ENCODE peak calls at places on chromosomes 12 and 14, in seven cellular contexts. One of them, this sample, is unnamed.

GRCh38 chr14:23434488-23435219 is 806 bp downstream of the MYH7 start:
- DNase-seq in epithelial cell of esophagus: no peak
- DNase-seq in mesenchymal stem cell: no peak
- DNase-seq in stimulated activated CD8-positive, alpha-beta memory T cell treated with anti-CD3 and anti-CD28 coated beads, Interleukin-4, amount 100 ng/mL, for 1 hour: no peak
- DNase-seq in psoas muscle: no peak
- DNase-seq in left ventricle myocardium inferior: no peak
- DNase-seq in astrocyte of the cerebellum: no peak
- DNase-seq in this sample: no peak

GRCh38 chr12:29041621-29042020 is 107.5 kb upstream of the FAR2 start:
- DNase-seq in epithelial cell of esophagus: peak
- DNase-seq in mesenchymal stem cell: peak
- DNase-seq in stimulated activated CD8-positive, alpha-beta memory T cell treated with anti-CD3 and anti-CD28 coated beads, Interleukin-4, amount 100 ng/mL, for 1 hour: no peak
- DNase-seq in psoas muscle: no peak
- DNase-seq in left ventricle myocardium inferior: no peak
- DNase-seq in astrocyte of the cerebellum: peak
- DNase-seq in this sample: no peak

GRCh38 chr12:114809132-114809531 is 125.2 kb upstream of the TBX3 start:
- DNase-seq in epithelial cell of esophagus: no peak
- DNase-seq in mesenchymal stem cell: no peak
- DNase-seq in stimulated activated CD8-positive, alpha-beta memory T cell treated with anti-CD3 and anti-CD28 coated beads, Interleukin-4, amount 100 ng/mL, for 1 hour: no peak
- DNase-seq in psoas muscle: no peak
- DNase-seq in left ventricle myocardium inferior: no peak
- DNase-seq in astrocyte of the cerebellum: no peak
- DNase-seq in this sample: no peak

GRCh38 chr12:63941879-63942278 is 97.4 kb downstream of the SRGAP1 start:
- DNase-seq in epithelial cell of esophagus: no peak
- DNase-seq in mesenchymal stem cell: no peak
- DNase-seq in stimulated activated CD8-positive, alpha-beta memory T cell treated with anti-CD3 and anti-CD28 coated beads, Interleukin-4, amount 100 ng/mL, for 1 hour: no peak
- DNase-seq in psoas muscle: no peak
- DNase-seq in left ventricle myocardium inferior: no peak
- DNase-seq in astrocyte of the cerebellum: no peak
- DNase-seq in this sample: no peak

GRCh38 chr12:22282283-22282682 is 52.2 kb downstream of the ST8SIA1 start:
- DNase-seq in epithelial cell of esophagus: peak
- DNase-seq in mesenchymal stem cell: peak
- DNase-seq in stimulated activated CD8-positive, alpha-beta memory T cell treated with anti-CD3 and anti-CD28 coated beads, Interleukin-4, amount 100 ng/mL, for 1 hour: no peak
- DNase-seq in psoas muscle: no peak
- DNase-seq in left ventricle myocardium inferior: no peak
- DNase-seq in astrocyte of the cerebellum: peak
- DNase-seq in this sample: no peak

GRCh38 chr12:46233418-46233817 is 35.4 kb downstream of the SLC38A1 start:
- DNase-seq in epithelial cell of esophagus: no peak
- DNase-seq in mesenchymal stem cell: no peak
- DNase-seq in stimulated activated CD8-positive, alpha-beta memory T cell treated with anti-CD3 and anti-CD28 coated beads, Interleukin-4, amount 100 ng/mL, for 1 hour: no peak
- DNase-seq in psoas muscle: no peak
- DNase-seq in left ventricle myocardium inferior: no peak
- DNase-seq in astrocyte of the cerebellum: no peak
- DNase-seq in this sample: no peak

GRCh38 chr12:107415834-107416233 is 269.8 kb upstream of the PWP1 start:
- DNase-seq in epithelial cell of esophagus: peak
- DNase-seq in mesenchymal stem cell: no peak
- DNase-seq in stimulated activated CD8-positive, alpha-beta memory T cell treated with anti-CD3 and anti-CD28 coated beads, Interleukin-4, amount 100 ng/mL, for 1 hour: no peak
- DNase-seq in psoas muscle: no peak
- DNase-seq in left ventricle myocardium inferior: no peak
- DNase-seq in astrocyte of the cerebellum: peak
- DNase-seq in this sample: no peak

GRCh38 chr14:38238881-38239280 is 17.0 kb downstream of the CLEC14A start:
- DNase-seq in epithelial cell of esophagus: no peak
- DNase-seq in mesenchymal stem cell: peak
- DNase-seq in stimulated activated CD8-positive, alpha-beta memory T cell treated with anti-CD3 and anti-CD28 coated beads, Interleukin-4, amount 100 ng/mL, for 1 hour: no peak
- DNase-seq in psoas muscle: no peak
- DNase-seq in left ventricle myocardium inferior: no peak
- DNase-seq in astrocyte of the cerebellum: no peak
- DNase-seq in this sample: no peak

GRCh38 chr14:96146131-96146771 is 58.4 kb upstream of the BDKRB2 start:
- DNase-seq in epithelial cell of esophagus: peak
- DNase-seq in mesenchymal stem cell: peak
- DNase-seq in stimulated activated CD8-positive, alpha-beta memory T cell treated with anti-CD3 and anti-CD28 coated beads, Interleukin-4, amount 100 ng/mL, for 1 hour: no peak
- DNase-seq in psoas muscle: no peak
- DNase-seq in left ventricle myocardium inferior: no peak
- DNase-seq in astrocyte of the cerebellum: peak
- DNase-seq in this sample: no peak

GRCh38 chr12:32198555-32198954 is 91.9 kb downstream of the BICD1 start:
- DNase-seq in epithelial cell of esophagus: peak
- DNase-seq in mesenchymal stem cell: peak
- DNase-seq in stimulated activated CD8-positive, alpha-beta memory T cell treated with anti-CD3 and anti-CD28 coated beads, Interleukin-4, amount 100 ng/mL, for 1 hour: no peak
- DNase-seq in psoas muscle: no peak
- DNase-seq in left ventricle myocardium inferior: no peak
- DNase-seq in astrocyte of the cerebellum: no peak
- DNase-seq in this sample: no peak

GRCh38 chr14:101739446-101740141 is 21.9 kb upstream of the PPP2R5C start:
- DNase-seq in epithelial cell of esophagus: peak
- DNase-seq in mesenchymal stem cell: no peak
- DNase-seq in stimulated activated CD8-positive, alpha-beta memory T cell treated with anti-CD3 and anti-CD28 coated beads, Interleukin-4, amount 100 ng/mL, for 1 hour: no peak
- DNase-seq in psoas muscle: no peak
- DNase-seq in left ventricle myocardium inferior: no peak
- DNase-seq in astrocyte of the cerebellum: no peak
- DNase-seq in this sample: no peak

GRCh38 chr14:68789798-68790655 is 2.8 kb downstream of the ZFP36L1 start:
- DNase-seq in epithelial cell of esophagus: no peak
- DNase-seq in mesenchymal stem cell: peak
- DNase-seq in stimulated activated CD8-positive, alpha-beta memory T cell treated with anti-CD3 and anti-CD28 coated beads, Interleukin-4, amount 100 ng/mL, for 1 hour: no peak
- DNase-seq in psoas muscle: no peak
- DNase-seq in left ventricle myocardium inferior: no peak
- DNase-seq in astrocyte of the cerebellum: no peak
- DNase-seq in this sample: peak

GRCh38 chr12:25497021-25497420 is 56.1 kb downstream of the LMNTD1 start:
- DNase-seq in epithelial cell of esophagus: peak
- DNase-seq in mesenchymal stem cell: no peak
- DNase-seq in stimulated activated CD8-positive, alpha-beta memory T cell treated with anti-CD3 and anti-CD28 coated beads, Interleukin-4, amount 100 ng/mL, for 1 hour: no peak
- DNase-seq in psoas muscle: no peak
- DNase-seq in left ventricle myocardium inferior: no peak
- DNase-seq in astrocyte of the cerebellum: no peak
- DNase-seq in this sample: no peak

GRCh38 chr12:45419317-45419716 is 203.4 kb downstream of the ANO6 start:
- DNase-seq in epithelial cell of esophagus: no peak
- DNase-seq in mesenchymal stem cell: no peak
- DNase-seq in stimulated activated CD8-positive, alpha-beta memory T cell treated with anti-CD3 and anti-CD28 coated beads, Interleukin-4, amount 100 ng/mL, for 1 hour: no peak
- DNase-seq in psoas muscle: no peak
- DNase-seq in left ventricle myocardium inferior: no peak
- DNase-seq in astrocyte of the cerebellum: no peak
- DNase-seq in this sample: no peak

GRCh38 chr12:3315201-3315661 is 175.8 kb upstream of the PRMT8 start:
- DNase-seq in epithelial cell of esophagus: peak
- DNase-seq in mesenchymal stem cell: no peak
- DNase-seq in stimulated activated CD8-positive, alpha-beta memory T cell treated with anti-CD3 and anti-CD28 coated beads, Interleukin-4, amount 100 ng/mL, for 1 hour: no peak
- DNase-seq in psoas muscle: peak
- DNase-seq in left ventricle myocardium inferior: peak
- DNase-seq in astrocyte of the cerebellum: no peak
- DNase-seq in this sample: no peak

GRCh38 chr12:96239711-96240234 is 45.6 kb downstream of the ELK3 start:
- DNase-seq in epithelial cell of esophagus: no peak
- DNase-seq in mesenchymal stem cell: peak
- DNase-seq in stimulated activated CD8-positive, alpha-beta memory T cell treated with anti-CD3 and anti-CD28 coated beads, Interleukin-4, amount 100 ng/mL, for 1 hour: no peak
- DNase-seq in psoas muscle: no peak
- DNase-seq in left ventricle myocardium inferior: peak
- DNase-seq in astrocyte of the cerebellum: no peak
- DNase-seq in this sample: no peak

GRCh38 chr14:23941230-23941629 is 12.3 kb upstream of the DHRS4 start:
- DNase-seq in epithelial cell of esophagus: no peak
- DNase-seq in mesenchymal stem cell: no peak
- DNase-seq in stimulated activated CD8-positive, alpha-beta memory T cell treated with anti-CD3 and anti-CD28 coated beads, Interleukin-4, amount 100 ng/mL, for 1 hour: no peak
- DNase-seq in psoas muscle: no peak
- DNase-seq in left ventricle myocardium inferior: no peak
- DNase-seq in astrocyte of the cerebellum: no peak
- DNase-seq in this sample: no peak

GRCh38 chr12:24378548-24379011 is 429.1 kb upstream of the SOX5 start:
- DNase-seq in epithelial cell of esophagus: no peak
- DNase-seq in mesenchymal stem cell: peak
- DNase-seq in stimulated activated CD8-positive, alpha-beta memory T cell treated with anti-CD3 and anti-CD28 coated beads, Interleukin-4, amount 100 ng/mL, for 1 hour: no peak
- DNase-seq in psoas muscle: no peak
- DNase-seq in left ventricle myocardium inferior: no peak
- DNase-seq in astrocyte of the cerebellum: peak
- DNase-seq in this sample: no peak

GRCh38 chr14:79961197-79961596 is 250.1 kb downstream of the DIO2 start:
- DNase-seq in epithelial cell of esophagus: no peak
- DNase-seq in mesenchymal stem cell: no peak
- DNase-seq in stimulated activated CD8-positive, alpha-beta memory T cell treated with anti-CD3 and anti-CD28 coated beads, Interleukin-4, amount 100 ng/mL, for 1 hour: no peak
- DNase-seq in psoas muscle: no peak
- DNase-seq in left ventricle myocardium inferior: no peak
- DNase-seq in astrocyte of the cerebellum: no peak
- DNase-seq in this sample: no peak

GRCh38 chr14:49617846-49618519 is 2.4 kb downstream of the RPL36AL start:
- DNase-seq in epithelial cell of esophagus: no peak
- DNase-seq in mesenchymal stem cell: no peak
- DNase-seq in stimulated activated CD8-positive, alpha-beta memory T cell treated with anti-CD3 and anti-CD28 coated beads, Interleukin-4, amount 100 ng/mL, for 1 hour: no peak
- DNase-seq in psoas muscle: no peak
- DNase-seq in left ventricle myocardium inferior: no peak
- DNase-seq in astrocyte of the cerebellum: no peak
- DNase-seq in this sample: no peak

GRCh38 chr14:23034498-23035302 is at the start of gene PSMB5:
- DNase-seq in epithelial cell of esophagus: peak
- DNase-seq in mesenchymal stem cell: peak
- DNase-seq in stimulated activated CD8-positive, alpha-beta memory T cell treated with anti-CD3 and anti-CD28 coated beads, Interleukin-4, amount 100 ng/mL, for 1 hour: peak
- DNase-seq in psoas muscle: peak
- DNase-seq in left ventricle myocardium inferior: peak
- DNase-seq in astrocyte of the cerebellum: peak
- DNase-seq in this sample: peak

GRCh38 chr14:21415329-21415728 is 31.5 kb upstream of the SUPT16H start:
- DNase-seq in epithelial cell of esophagus: no peak
- DNase-seq in mesenchymal stem cell: no peak
- DNase-seq in stimulated activated CD8-positive, alpha-beta memory T cell treated with anti-CD3 and anti-CD28 coated beads, Interleukin-4, amount 100 ng/mL, for 1 hour: no peak
- DNase-seq in psoas muscle: no peak
- DNase-seq in left ventricle myocardium inferior: no peak
- DNase-seq in astrocyte of the cerebellum: no peak
- DNase-seq in this sample: no peak

GRCh38 chr12:79546461-79547043 is 144.2 kb downstream of the PAWR start:
- DNase-seq in epithelial cell of esophagus: peak
- DNase-seq in mesenchymal stem cell: no peak
- DNase-seq in stimulated activated CD8-positive, alpha-beta memory T cell treated with anti-CD3 and anti-CD28 coated beads, Interleukin-4, amount 100 ng/mL, for 1 hour: no peak
- DNase-seq in psoas muscle: no peak
- DNase-seq in left ventricle myocardium inferior: no peak
- DNase-seq in astrocyte of the cerebellum: no peak
- DNase-seq in this sample: no peak

GRCh38 chr14:28652782-28653181 is 113.8 kb upstream of the FOXG1 start:
- DNase-seq in epithelial cell of esophagus: peak
- DNase-seq in mesenchymal stem cell: peak
- DNase-seq in stimulated activated CD8-positive, alpha-beta memory T cell treated with anti-CD3 and anti-CD28 coated beads, Interleukin-4, amount 100 ng/mL, for 1 hour: no peak
- DNase-seq in psoas muscle: no peak
- DNase-seq in left ventricle myocardium inferior: no peak
- DNase-seq in astrocyte of the cerebellum: peak
- DNase-seq in this sample: no peak

GRCh38 chr14:99794156-99794780 is 1.1 kb downstream of the EML1 start:
- DNase-seq in epithelial cell of esophagus: no peak
- DNase-seq in mesenchymal stem cell: no peak
- DNase-seq in stimulated activated CD8-positive, alpha-beta memory T cell treated with anti-CD3 and anti-CD28 coated beads, Interleukin-4, amount 100 ng/mL, for 1 hour: no peak
- DNase-seq in psoas muscle: no peak
- DNase-seq in left ventricle myocardium inferior: no peak
- DNase-seq in astrocyte of the cerebellum: no peak
- DNase-seq in this sample: no peak

GRCh38 chr12:53049582-53050318 is at the start of gene TNS2:
- DNase-seq in epithelial cell of esophagus: peak
- DNase-seq in mesenchymal stem cell: peak
- DNase-seq in stimulated activated CD8-positive, alpha-beta memory T cell treated with anti-CD3 and anti-CD28 coated beads, Interleukin-4, amount 100 ng/mL, for 1 hour: no peak
- DNase-seq in psoas muscle: peak
- DNase-seq in left ventricle myocardium inferior: peak
- DNase-seq in astrocyte of the cerebellum: no peak
- DNase-seq in this sample: no peak

GRCh38 chr12:65685514-65685913 is 138.8 kb upstream of the HMGA2 start:
- DNase-seq in epithelial cell of esophagus: peak
- DNase-seq in mesenchymal stem cell: peak
- DNase-seq in stimulated activated CD8-positive, alpha-beta memory T cell treated with anti-CD3 and anti-CD28 coated beads, Interleukin-4, amount 100 ng/mL, for 1 hour: no peak
- DNase-seq in psoas muscle: no peak
- DNase-seq in left ventricle myocardium inferior: no peak
- DNase-seq in astrocyte of the cerebellum: no peak
- DNase-seq in this sample: no peak

GRCh38 chr12:12396727-12397126 is 39.8 kb downstream of the BORCS5 start:
- DNase-seq in epithelial cell of esophagus: no peak
- DNase-seq in mesenchymal stem cell: no peak
- DNase-seq in stimulated activated CD8-positive, alpha-beta memory T cell treated with anti-CD3 and anti-CD28 coated beads, Interleukin-4, amount 100 ng/mL, for 1 hour: no peak
- DNase-seq in psoas muscle: no peak
- DNase-seq in left ventricle myocardium inferior: no peak
- DNase-seq in astrocyte of the cerebellum: no peak
- DNase-seq in this sample: no peak

GRCh38 chr14:58280954-58281787 is 17.2 kb upstream of the ARID4A start:
- DNase-seq in epithelial cell of esophagus: peak
- DNase-seq in mesenchymal stem cell: peak
- DNase-seq in stimulated activated CD8-positive, alpha-beta memory T cell treated with anti-CD3 and anti-CD28 coated beads, Interleukin-4, amount 100 ng/mL, for 1 hour: no peak
- DNase-seq in psoas muscle: no peak
- DNase-seq in left ventricle myocardium inferior: no peak
- DNase-seq in astrocyte of the cerebellum: peak
- DNase-seq in this sample: no peak

GRCh38 chr12:113528606-113529005 is 56.9 kb upstream of the LHX5 start:
- DNase-seq in epithelial cell of esophagus: no peak
- DNase-seq in mesenchymal stem cell: no peak
- DNase-seq in stimulated activated CD8-positive, alpha-beta memory T cell treated with anti-CD3 and anti-CD28 coated beads, Interleukin-4, amount 100 ng/mL, for 1 hour: no peak
- DNase-seq in psoas muscle: no peak
- DNase-seq in left ventricle myocardium inferior: no peak
- DNase-seq in astrocyte of the cerebellum: no peak
- DNase-seq in this sample: no peak

GRCh38 chr12:76375470-76375869 is 27.3 kb upstream of the BBS10 start:
- DNase-seq in epithelial cell of esophagus: no peak
- DNase-seq in mesenchymal stem cell: no peak
- DNase-seq in stimulated activated CD8-positive, alpha-beta memory T cell treated with anti-CD3 and anti-CD28 coated beads, Interleukin-4, amount 100 ng/mL, for 1 hour: no peak
- DNase-seq in psoas muscle: no peak
- DNase-seq in left ventricle myocardium inferior: no peak
- DNase-seq in astrocyte of the cerebellum: no peak
- DNase-seq in this sample: no peak

GRCh38 chr12:105436636-105437035 is 106.1 kb downstream of the C12orf75 start:
- DNase-seq in epithelial cell of esophagus: no peak
- DNase-seq in mesenchymal stem cell: no peak
- DNase-seq in stimulated activated CD8-positive, alpha-beta memory T cell treated with anti-CD3 and anti-CD28 coated beads, Interleukin-4, amount 100 ng/mL, for 1 hour: no peak
- DNase-seq in psoas muscle: no peak
- DNase-seq in left ventricle myocardium inferior: no peak
- DNase-seq in astrocyte of the cerebellum: no peak
- DNase-seq in this sample: no peak

GRCh38 chr12:8078400-8078799 is 3.7 kb upstream of the NECAP1 start:
- DNase-seq in epithelial cell of esophagus: peak
- DNase-seq in mesenchymal stem cell: peak
- DNase-seq in stimulated activated CD8-positive, alpha-beta memory T cell treated with anti-CD3 and anti-CD28 coated beads, Interleukin-4, amount 100 ng/mL, for 1 hour: no peak
- DNase-seq in psoas muscle: no peak
- DNase-seq in left ventricle myocardium inferior: no peak
- DNase-seq in astrocyte of the cerebellum: peak
- DNase-seq in this sample: peak

GRCh38 chr14:51962678-51963077 is 26.7 kb upstream of the RTRAF start:
- DNase-seq in epithelial cell of esophagus: peak
- DNase-seq in mesenchymal stem cell: peak
- DNase-seq in stimulated activated CD8-positive, alpha-beta memory T cell treated with anti-CD3 and anti-CD28 coated beads, Interleukin-4, amount 100 ng/mL, for 1 hour: no peak
- DNase-seq in psoas muscle: no peak
- DNase-seq in left ventricle myocardium inferior: no peak
- DNase-seq in astrocyte of the cerebellum: no peak
- DNase-seq in this sample: no peak

This sample was measured in activated gamma-delta T cell treated with Interleukin-2 at 50 U/mL for 16 hours.